ENCODE peak calls at places on chromosomes 1 and 21, in five cellular contexts. One of them, this sample, is unnamed.

GRCh38 chr1:84724128-84724860 is 34.0 kb upstream of the SSX2IP start:
- DNase-seq in stimulated activated CD8-positive, alpha-beta memory T cell treated with anti-CD3 and anti-CD28 coated beads, Interleukin-4, amount 100 ng/mL, for 1 hour: peak
- DNase-seq in NCI-H1105: no peak
- DNase-seq in neural crest cell: no peak
- DNase-seq in NCI-H1694: no peak
- DNase-seq in this sample: no peak

GRCh38 chr21:44295646-44296045 is 4.2 kb upstream of the PFKL start:
- DNase-seq in stimulated activated CD8-positive, alpha-beta memory T cell treated with anti-CD3 and anti-CD28 coated beads, Interleukin-4, amount 100 ng/mL, for 1 hour: no peak
- DNase-seq in NCI-H1105: no peak
- DNase-seq in neural crest cell: no peak
- DNase-seq in NCI-H1694: no peak
- DNase-seq in this sample: no peak

GRCh38 chr1:35449334-35450008 is 107.7 kb downstream of the KIAA0319L start:
- DNase-seq in stimulated activated CD8-positive, alpha-beta memory T cell treated with anti-CD3 and anti-CD28 coated beads, Interleukin-4, amount 100 ng/mL, for 1 hour: no peak
- DNase-seq in NCI-H1105: no peak
- DNase-seq in neural crest cell: no peak
- DNase-seq in NCI-H1694: no peak
- DNase-seq in this sample: no peak

GRCh38 chr21:34635307-34635706 is 20.4 kb upstream of the RCAN1 start:
- DNase-seq in stimulated activated CD8-positive, alpha-beta memory T cell treated with anti-CD3 and anti-CD28 coated beads, Interleukin-4, amount 100 ng/mL, for 1 hour: no peak
- DNase-seq in NCI-H1105: no peak
- DNase-seq in neural crest cell: no peak
- DNase-seq in NCI-H1694: no peak
- DNase-seq in this sample: no peak

GRCh38 chr1:36162680-36163079 is 6.7 kb downstream of the MAP7D1 start:
- DNase-seq in stimulated activated CD8-positive, alpha-beta memory T cell treated with anti-CD3 and anti-CD28 coated beads, Interleukin-4, amount 100 ng/mL, for 1 hour: no peak
- DNase-seq in NCI-H1105: no peak
- DNase-seq in neural crest cell: no peak
- DNase-seq in NCI-H1694: no peak
- DNase-seq in this sample: no peak

GRCh38 chr1:89199515-89199914 is 773 bp upstream of the GBP4 start:
- DNase-seq in stimulated activated CD8-positive, alpha-beta memory T cell treated with anti-CD3 and anti-CD28 coated beads, Interleukin-4, amount 100 ng/mL, for 1 hour: no peak
- DNase-seq in NCI-H1105: no peak
- DNase-seq in neural crest cell: no peak
- DNase-seq in NCI-H1694: no peak
- DNase-seq in this sample: no peak

GRCh38 chr1:226091461-226091860 is 28.9 kb downstream of the H3-3A start:
- DNase-seq in stimulated activated CD8-positive, alpha-beta memory T cell treated with anti-CD3 and anti-CD28 coated beads, Interleukin-4, amount 100 ng/mL, for 1 hour: no peak
- DNase-seq in NCI-H1105: no peak
- DNase-seq in neural crest cell: no peak
- DNase-seq in NCI-H1694: no peak
- DNase-seq in this sample: no peak

GRCh38 chr1:94875794-94876193 is 51.1 kb downstream of the CNN3 start:
- DNase-seq in stimulated activated CD8-positive, alpha-beta memory T cell treated with anti-CD3 and anti-CD28 coated beads, Interleukin-4, amount 100 ng/mL, for 1 hour: no peak
- DNase-seq in NCI-H1105: no peak
- DNase-seq in neural crest cell: no peak
- DNase-seq in NCI-H1694: no peak
- DNase-seq in this sample: no peak

GRCh38 chr21:35179990-35180557 is 131.0 kb upstream of the RUNX1 start:
- DNase-seq in stimulated activated CD8-positive, alpha-beta memory T cell treated with anti-CD3 and anti-CD28 coated beads, Interleukin-4, amount 100 ng/mL, for 1 hour: no peak
- DNase-seq in NCI-H1105: no peak
- DNase-seq in neural crest cell: no peak
- DNase-seq in NCI-H1694: no peak
- DNase-seq in this sample: no peak

GRCh38 chr21:36487641-36488307 is 7.9 kb upstream of the CLDN14 start:
- DNase-seq in stimulated activated CD8-positive, alpha-beta memory T cell treated with anti-CD3 and anti-CD28 coated beads, Interleukin-4, amount 100 ng/mL, for 1 hour: no peak
- DNase-seq in NCI-H1105: no peak
- DNase-seq in neural crest cell: no peak
- DNase-seq in NCI-H1694: no peak
- DNase-seq in this sample: no peak

GRCh38 chr1:152761609-152762213 is 3.9 kb downstream of the KPRP start:
- DNase-seq in stimulated activated CD8-positive, alpha-beta memory T cell treated with anti-CD3 and anti-CD28 coated beads, Interleukin-4, amount 100 ng/mL, for 1 hour: no peak
- DNase-seq in NCI-H1105: no peak
- DNase-seq in neural crest cell: no peak
- DNase-seq in NCI-H1694: no peak
- DNase-seq in this sample: peak

GRCh38 chr1:226763741-226764264 is 24.7 kb upstream of the ITPKB start:
- DNase-seq in stimulated activated CD8-positive, alpha-beta memory T cell treated with anti-CD3 and anti-CD28 coated beads, Interleukin-4, amount 100 ng/mL, for 1 hour: no peak
- DNase-seq in NCI-H1105: no peak
- DNase-seq in neural crest cell: no peak
- DNase-seq in NCI-H1694: no peak
- DNase-seq in this sample: no peak

GRCh38 chr1:53665996-53666395 is 73.0 kb downstream of the GLIS1 start:
- DNase-seq in stimulated activated CD8-positive, alpha-beta memory T cell treated with anti-CD3 and anti-CD28 coated beads, Interleukin-4, amount 100 ng/mL, for 1 hour: no peak
- DNase-seq in NCI-H1105: no peak
- DNase-seq in neural crest cell: no peak
- DNase-seq in NCI-H1694: no peak
- DNase-seq in this sample: no peak

GRCh38 chr1:18341291-18342058 is 139.3 kb upstream of the KLHDC7A start:
- DNase-seq in stimulated activated CD8-positive, alpha-beta memory T cell treated with anti-CD3 and anti-CD28 coated beads, Interleukin-4, amount 100 ng/mL, for 1 hour: no peak
- DNase-seq in NCI-H1105: no peak
- DNase-seq in neural crest cell: no peak
- DNase-seq in NCI-H1694: peak
- DNase-seq in this sample: no peak

GRCh38 chr1:187471555-187471954 is 642.8 kb downstream of the PLA2G4A start:
- DNase-seq in stimulated activated CD8-positive, alpha-beta memory T cell treated with anti-CD3 and anti-CD28 coated beads, Interleukin-4, amount 100 ng/mL, for 1 hour: no peak
- DNase-seq in NCI-H1105: peak
- DNase-seq in neural crest cell: no peak
- DNase-seq in NCI-H1694: no peak
- DNase-seq in this sample: no peak

GRCh38 chr1:147168626-147169058 is 3.6 kb downstream of the PRKAB2 start:
- DNase-seq in stimulated activated CD8-positive, alpha-beta memory T cell treated with anti-CD3 and anti-CD28 coated beads, Interleukin-4, amount 100 ng/mL, for 1 hour: no peak
- DNase-seq in NCI-H1105: peak
- DNase-seq in neural crest cell: no peak
- DNase-seq in NCI-H1694: peak
- DNase-seq in this sample: no peak

GRCh38 chr1:1137256-1138045 is 21.6 kb upstream of the C1orf159 start:
- DNase-seq in stimulated activated CD8-positive, alpha-beta memory T cell treated with anti-CD3 and anti-CD28 coated beads, Interleukin-4, amount 100 ng/mL, for 1 hour: no peak
- DNase-seq in NCI-H1105: peak
- DNase-seq in neural crest cell: no peak
- DNase-seq in NCI-H1694: no peak
- DNase-seq in this sample: no peak

GRCh38 chr21:37257967-37258877 is 8.9 kb downstream of the VPS26C start:
- DNase-seq in stimulated activated CD8-positive, alpha-beta memory T cell treated with anti-CD3 and anti-CD28 coated beads, Interleukin-4, amount 100 ng/mL, for 1 hour: peak
- DNase-seq in NCI-H1105: peak
- DNase-seq in neural crest cell: peak
- DNase-seq in NCI-H1694: peak
- DNase-seq in this sample: peak

GRCh38 chr21:38756746-38757145 is 49.0 kb upstream of the ETS2 start:
- DNase-seq in stimulated activated CD8-positive, alpha-beta memory T cell treated with anti-CD3 and anti-CD28 coated beads, Interleukin-4, amount 100 ng/mL, for 1 hour: no peak
- DNase-seq in NCI-H1105: no peak
- DNase-seq in neural crest cell: no peak
- DNase-seq in NCI-H1694: no peak
- DNase-seq in this sample: no peak

GRCh38 chr21:35027558-35028450 is 21.3 kb downstream of the RUNX1 start:
- DNase-seq in stimulated activated CD8-positive, alpha-beta memory T cell treated with anti-CD3 and anti-CD28 coated beads, Interleukin-4, amount 100 ng/mL, for 1 hour: no peak
- DNase-seq in NCI-H1105: no peak
- DNase-seq in neural crest cell: no peak
- DNase-seq in NCI-H1694: no peak
- DNase-seq in this sample: no peak

GRCh38 chr1:55069280-55069679 is 29.9 kb downstream of the PCSK9 start:
- DNase-seq in stimulated activated CD8-positive, alpha-beta memory T cell treated with anti-CD3 and anti-CD28 coated beads, Interleukin-4, amount 100 ng/mL, for 1 hour: no peak
- DNase-seq in NCI-H1105: no peak
- DNase-seq in neural crest cell: no peak
- DNase-seq in NCI-H1694: no peak
- DNase-seq in this sample: no peak

GRCh38 chr1:77394166-77394565 is 112.3 kb downstream of the AK5 start:
- DNase-seq in stimulated activated CD8-positive, alpha-beta memory T cell treated with anti-CD3 and anti-CD28 coated beads, Interleukin-4, amount 100 ng/mL, for 1 hour: no peak
- DNase-seq in NCI-H1105: no peak
- DNase-seq in neural crest cell: no peak
- DNase-seq in NCI-H1694: no peak
- DNase-seq in this sample: no peak

GRCh38 chr1:31931241-31932225 is 6.6 kb downstream of the PTP4A2 start:
- DNase-seq in stimulated activated CD8-positive, alpha-beta memory T cell treated with anti-CD3 and anti-CD28 coated beads, Interleukin-4, amount 100 ng/mL, for 1 hour: no peak
- DNase-seq in NCI-H1105: no peak
- DNase-seq in neural crest cell: no peak
- DNase-seq in NCI-H1694: no peak
- DNase-seq in this sample: no peak

GRCh38 chr1:22418852-22419480 is 32.7 kb upstream of the ZBTB40 start:
- DNase-seq in stimulated activated CD8-positive, alpha-beta memory T cell treated with anti-CD3 and anti-CD28 coated beads, Interleukin-4, amount 100 ng/mL, for 1 hour: no peak
- DNase-seq in NCI-H1105: no peak
- DNase-seq in neural crest cell: no peak
- DNase-seq in NCI-H1694: no peak
- DNase-seq in this sample: no peak

GRCh38 chr1:219904934-219905333 is 23.4 kb downstream of the SLC30A10 start:
- DNase-seq in stimulated activated CD8-positive, alpha-beta memory T cell treated with anti-CD3 and anti-CD28 coated beads, Interleukin-4, amount 100 ng/mL, for 1 hour: no peak
- DNase-seq in NCI-H1105: no peak
- DNase-seq in neural crest cell: no peak
- DNase-seq in NCI-H1694: no peak
- DNase-seq in this sample: no peak

GRCh38 chr1:115929846-115930245 is 46.5 kb upstream of the SLC22A15 start:
- DNase-seq in stimulated activated CD8-positive, alpha-beta memory T cell treated with anti-CD3 and anti-CD28 coated beads, Interleukin-4, amount 100 ng/mL, for 1 hour: no peak
- DNase-seq in NCI-H1105: no peak
- DNase-seq in neural crest cell: no peak
- DNase-seq in NCI-H1694: no peak
- DNase-seq in this sample: no peak

GRCh38 chr1:28111157-28111556 is 22.7 kb upstream of the EYA3 start:
- DNase-seq in stimulated activated CD8-positive, alpha-beta memory T cell treated with anti-CD3 and anti-CD28 coated beads, Interleukin-4, amount 100 ng/mL, for 1 hour: no peak
- DNase-seq in NCI-H1105: no peak
- DNase-seq in neural crest cell: no peak
- DNase-seq in NCI-H1694: no peak
- DNase-seq in this sample: no peak

GRCh38 chr1:56968878-56969495 is 3.2 kb upstream of the C8B start:
- DNase-seq in stimulated activated CD8-positive, alpha-beta memory T cell treated with anti-CD3 and anti-CD28 coated beads, Interleukin-4, amount 100 ng/mL, for 1 hour: no peak
- DNase-seq in NCI-H1105: no peak
- DNase-seq in neural crest cell: no peak
- DNase-seq in NCI-H1694: no peak
- DNase-seq in this sample: no peak

GRCh38 chr21:28239345-28239744 is 753.3 kb downstream of the LTN1 start:
- DNase-seq in stimulated activated CD8-positive, alpha-beta memory T cell treated with anti-CD3 and anti-CD28 coated beads, Interleukin-4, amount 100 ng/mL, for 1 hour: no peak
- DNase-seq in NCI-H1105: no peak
- DNase-seq in neural crest cell: no peak
- DNase-seq in NCI-H1694: no peak
- DNase-seq in this sample: no peak

GRCh38 chr1:245160288-245160687 is 5.5 kb downstream of the KIF26B start:
- DNase-seq in stimulated activated CD8-positive, alpha-beta memory T cell treated with anti-CD3 and anti-CD28 coated beads, Interleukin-4, amount 100 ng/mL, for 1 hour: no peak
- DNase-seq in NCI-H1105: no peak
- DNase-seq in neural crest cell: no peak
- DNase-seq in NCI-H1694: no peak
- DNase-seq in this sample: no peak